ENCODE peak calls at places on chromosomes 2 and 18, in four cellular contexts. V is GM12865, Y is left cardiac atrium, X is anterior cingulate cortex. F is an unnamed sample.

GRCh38 chr2:131588152-131588873 is 60.6 kb downstream of the CCDC74A start:
- DNase-seq in V (peak), Y (no peak), X (no peak), F (no peak)

GRCh38 chr2:168723494-168723893 is 78.9 kb upstream of the NOSTRIN start:
- DNase-seq in V (no peak), Y (no peak), X (no peak), F (no peak)

GRCh38 chr2:23377772-23378171 is 7.2 kb upstream of the KLHL29 start:
- DNase-seq in V (no peak), Y (no peak), X (no peak), F (no peak)

GRCh38 chr2:226308981-226309380 is 490.6 kb downstream of the IRS1 start:
- DNase-seq in V (no peak), Y (no peak), X (no peak), F (peak)

GRCh38 chr2:206127656-206128055 is 31.6 kb downstream of the NDUFS1 start:
- DNase-seq in V (no peak), Y (no peak), X (no peak), F (no peak)

GRCh38 chr2:166410828-166411472 is 35.2 kb upstream of the SCN9A start:
- DNase-seq in V (no peak), Y (no peak), X (no peak), F (no peak)

GRCh38 chr2:9010866-9011265 is 7.4 kb upstream of the MBOAT2 start:
- DNase-seq in V (no peak), Y (no peak), X (no peak), F (no peak)

GRCh38 chr2:217370391-217370790 is 510.5 kb upstream of the TNP1 start:
- DNase-seq in V (no peak), Y (no peak), X (no peak), F (no peak)

GRCh38 chr18:77063256-77063655 is 69.3 kb downstream of the MBP start:
- DNase-seq in V (peak), Y (no peak), X (no peak), F (no peak)

GRCh38 chr2:42099431-42100173 is 51.8 kb downstream of the PKDCC start:
- DNase-seq in V (peak), Y (no peak), X (no peak), F (no peak)

GRCh38 chr2:220499281-220499680 is 871.9 kb downstream of the SLC4A3 start:
- DNase-seq in V (no peak), Y (peak), X (no peak), F (peak)

GRCh38 chr2:81194176-81194575 is 889.6 kb upstream of the LRRTM1 start:
- DNase-seq in V (no peak), Y (peak), X (no peak), F (no peak)

GRCh38 chr2:121727332-121727731 is 9.3 kb downstream of the NIFK start:
- DNase-seq in V (no peak), Y (no peak), X (no peak), F (no peak)